ENCODE peak calls at places on chromosomes 16 and 17, in five cellular contexts. D is fibroblast of lung, U is tibial artery, Q is left ventricle myocardium inferior, X is cardiac muscle cell. O is an unnamed sample.

GRCh38 chr17:32341141-32341856 is 674 bp downstream of the C17orf75 start:
- DNase-seq in Q (no peak), X (no peak), D (peak; percentile 26), U (no peak), O (no peak)

GRCh38 chr17:21029032-21029431 is 13.8 kb downstream of the USP22 start:
- DNase-seq in X (peak; percentile 76), Q (no peak), U (peak; percentile 75), D (peak; percentile 65), O (peak; percentile 68)

GRCh38 chr17:34171245-34171818 is 83.8 kb upstream of the CCL2 start:
- DNase-seq in U (no peak), Q (peak; percentile 31), D (peak; percentile 53), X (peak; percentile 79), O (peak; percentile 42)

GRCh38 chr17:43917348-43918025 is 10.2 kb upstream of the MPP2 start:
- DNase-seq in D (peak; percentile 37), Q (peak; percentile 43), U (no peak), X (peak; percentile 45), O (peak; percentile 48)

GRCh38 chr17:61337247-61337812 is 62.3 kb upstream of the TBX2 start:
- DNase-seq in D (peak; percentile 57), X (no peak), Q (no peak), U (no peak), O (no peak)

GRCh38 chr16:65414284-65414984 is 292.6 kb upstream of the CDH11 start:
- DNase-seq in X (peak; percentile 72), U (no peak), D (peak; percentile 81), Q (no peak), O (peak; percentile 44)

GRCh38 chr17:45914036-45914717 is 19.8 kb downstream of the MAPT start:
- DNase-seq in D (no peak), U (no peak), Q (no peak), X (no peak), O (no peak)

GRCh38 chr16:27772093-27772820 is 222.3 kb downstream of the KATNIP start:
- DNase-seq in U (no peak), D (no peak), X (no peak), Q (no peak), O (no peak)

GRCh38 chr17:72590382-72590781 is 469.6 kb downstream of the SOX9 start:
- DNase-seq in Q (no peak), D (peak; percentile 89), U (no peak), X (peak; percentile 74), O (no peak)

GRCh38 chr16:49048557-49048956 is 233.1 kb downstream of the CBLN1 start:
- DNase-seq in U (no peak), D (no peak), X (peak; percentile 4), Q (no peak), O (peak; percentile 65)

GRCh38 chr17:4161179-4161559 is 18.2 kb downstream of the CYB5D2 start:
- DNase-seq in U (peak; percentile 83), Q (no peak), D (peak; percentile 89), X (peak; percentile 80), O (peak; percentile 90)

GRCh38 chr16:86505899-86506864 is 4.1 kb upstream of the FOXF1 start:
- DNase-seq in U (no peak), D (no peak), X (no peak), Q (no peak), O (no peak)

GRCh38 chr16:47694543-47694942 is 233.4 kb downstream of the PHKB start:
- DNase-seq in Q (no peak), D (no peak), U (no peak), X (no peak), O (no peak)

GRCh38 chr17:66292351-66292750 is 10.1 kb upstream of the PRKCA start:
- DNase-seq in Q (no peak), D (no peak), U (no peak), X (no peak), O (no peak)

DNA sequence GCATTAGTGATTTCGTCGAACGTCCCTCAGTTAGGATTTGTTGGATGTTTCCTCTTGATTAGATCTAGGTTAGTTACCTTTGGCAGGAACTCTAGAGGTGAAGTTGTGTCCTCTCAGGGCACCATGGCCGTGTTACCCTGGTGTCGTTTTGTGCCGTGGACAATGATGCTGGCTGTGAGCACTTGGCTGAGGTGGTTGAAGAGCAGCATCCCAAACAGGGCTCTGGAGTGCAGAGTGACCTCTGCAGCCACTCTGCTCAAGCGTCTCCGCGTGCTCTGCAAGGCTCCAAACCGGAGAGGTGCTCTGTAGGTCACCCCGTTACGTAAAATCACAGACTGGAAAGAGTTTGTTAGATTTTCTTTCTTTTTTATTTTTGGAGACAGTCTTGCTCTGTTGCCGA is 33.0 kb downstream of the FOXK2 start:
- DNase-seq in U (no peak), Q (no peak), X (no peak), D (no peak), O (no peak)
- H3K4me1 ChIP-seq in U (peaks cover 59% of the 10 kb centered on the region), Q (peaks cover 76% of the 10 kb centered on the region), X (peaks cover 22% of the 10 kb centered on the region), D (peaks cover 3% of the 10 kb centered on the region), O (no peaks in the 10 kb centered on the region)

GRCh38 chr17:35235289-35235688 is 7.6 kb upstream of the SLFN5 start:
- DNase-seq in D (no peak), X (no peak), U (no peak), Q (no peak), O (no peak)
- H3K4me3 ChIP-seq in D (no peak overlapping the region), X (no peak overlapping the region), U (no peak overlapping the region), Q (no peak overlapping the region), O (no peak overlapping the region)

GRCh38 chr17:47276868-47277267 is 23.2 kb downstream of the ITGB3 start:
- DNase-seq in D (peak; percentile 90), Q (peak; percentile 73), U (peak; percentile 94), X (peak; percentile 84), O (peak; percentile 84)

GRCh38 chr17:47278561-47278960 is 24.9 kb downstream of the ITGB3 start:
- DNase-seq in Q (no peak), U (no peak), X (no peak), D (no peak), O (no peak)

GRCh38 chr17:47279062-47279801 is 25.6 kb downstream of the ITGB3 start:
- DNase-seq in Q (peak; percentile 66), X (peak; percentile 98), D (peak; percentile 97), U (peak; percentile 94), O (peak; percentile 100)

GRCh38 chr17:47276444-47276843 is 22.8 kb downstream of the ITGB3 start:
- DNase-seq in U (no peak), X (no peak), D (no peak), Q (no peak), O (no peak)

GRCh38 chr17:47277921-47278320 is 24.3 kb downstream of the ITGB3 start:
- DNase-seq in D (peak; percentile 52), X (no peak), U (no peak), Q (no peak), O (peak; percentile 48)
- H3K4me1 ChIP-seq in D (peaks cover 45% of the 10 kb centered on the region), X (peaks cover 30% of the 10 kb centered on the region), U (peaks cover 97% of the 10 kb centered on the region), Q (peaks cover 68% of the 10 kb centered on the region), O (peaks cover 78% of the 10 kb centered on the region)

GRCh38 chr16:67716097-67716496 is 3.0 kb downstream of the GFOD2 start:
- DNase-seq in U (no peak), X (no peak), Q (no peak), D (no peak), O (no peak)
- H3K4me3 ChIP-seq in U (no peak overlapping the region), X (no peak overlapping the region), Q (no peak overlapping the region), D (no peak overlapping the region), O (no peak overlapping the region)

DNA sequence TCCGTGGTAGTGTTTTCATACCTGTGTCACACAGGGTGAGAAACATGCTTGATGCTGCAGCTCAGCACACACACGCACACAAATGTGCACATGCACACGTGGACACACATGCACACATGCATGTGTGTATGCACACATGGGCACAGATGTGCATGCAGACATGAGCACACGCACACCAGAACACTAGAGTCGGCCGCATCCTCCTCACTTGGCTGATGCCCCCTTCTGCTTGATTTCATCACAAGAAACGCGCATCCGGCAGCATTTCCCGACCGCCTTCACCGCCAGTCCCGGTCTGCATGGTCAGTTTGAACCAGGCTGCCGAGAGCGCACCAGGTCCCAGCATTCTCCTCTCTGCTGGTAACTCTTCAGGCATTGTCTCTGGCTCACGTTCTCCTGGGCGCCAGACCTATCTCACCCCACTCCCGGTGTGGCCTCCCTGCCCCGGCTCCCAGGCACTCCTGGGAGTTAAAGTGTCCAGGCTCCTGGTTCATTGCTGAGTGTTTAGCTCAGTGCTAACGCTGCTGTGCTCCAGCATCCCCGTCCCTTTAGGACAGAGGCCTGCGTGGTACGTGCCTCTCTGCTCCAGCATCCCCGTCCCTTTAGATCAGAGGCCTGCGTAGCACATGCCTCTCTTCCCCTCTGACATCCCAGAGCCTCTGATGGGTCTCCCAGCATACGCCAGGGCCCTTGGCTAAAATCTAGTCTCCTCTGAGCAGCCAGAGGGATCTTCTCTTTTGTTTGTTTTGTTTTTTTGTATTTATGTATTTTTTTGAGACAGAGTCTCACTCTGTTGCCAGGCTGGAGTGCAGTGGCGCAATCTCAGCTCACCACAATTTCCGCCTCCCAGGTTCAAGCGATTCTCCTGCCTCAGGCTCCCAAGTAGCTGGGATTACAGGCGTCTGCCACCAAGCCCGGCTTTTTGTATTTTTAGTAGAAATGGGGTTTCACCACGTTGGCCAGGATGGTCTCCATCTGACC is 16.0 kb downstream of the BAIAP2 start:
- DNase-seq in U (no peak), Q (no peak), D (no peak), X (peak; percentile 33), O (peak; percentile 71)
- H3K4me1 ChIP-seq in U (peaks cover 7% of the 10 kb centered on the region), Q (peaks cover 84% of the 10 kb centered on the region), D (no peaks in the 10 kb centered on the region), X (no peaks in the 10 kb centered on the region), O (peaks cover 40% of the 10 kb centered on the region)

GRCh38 chr16:2273931-2274330 is 6.0 kb upstream of the RNPS1 start:
- DNase-seq in D (no peak), X (no peak), Q (no peak), U (no peak), O (no peak)
- H3K4me3 ChIP-seq in D (no peak overlapping the region), X (no peak overlapping the region), Q (no peak overlapping the region), U (no peak overlapping the region), O (no peak overlapping the region)

DNA sequence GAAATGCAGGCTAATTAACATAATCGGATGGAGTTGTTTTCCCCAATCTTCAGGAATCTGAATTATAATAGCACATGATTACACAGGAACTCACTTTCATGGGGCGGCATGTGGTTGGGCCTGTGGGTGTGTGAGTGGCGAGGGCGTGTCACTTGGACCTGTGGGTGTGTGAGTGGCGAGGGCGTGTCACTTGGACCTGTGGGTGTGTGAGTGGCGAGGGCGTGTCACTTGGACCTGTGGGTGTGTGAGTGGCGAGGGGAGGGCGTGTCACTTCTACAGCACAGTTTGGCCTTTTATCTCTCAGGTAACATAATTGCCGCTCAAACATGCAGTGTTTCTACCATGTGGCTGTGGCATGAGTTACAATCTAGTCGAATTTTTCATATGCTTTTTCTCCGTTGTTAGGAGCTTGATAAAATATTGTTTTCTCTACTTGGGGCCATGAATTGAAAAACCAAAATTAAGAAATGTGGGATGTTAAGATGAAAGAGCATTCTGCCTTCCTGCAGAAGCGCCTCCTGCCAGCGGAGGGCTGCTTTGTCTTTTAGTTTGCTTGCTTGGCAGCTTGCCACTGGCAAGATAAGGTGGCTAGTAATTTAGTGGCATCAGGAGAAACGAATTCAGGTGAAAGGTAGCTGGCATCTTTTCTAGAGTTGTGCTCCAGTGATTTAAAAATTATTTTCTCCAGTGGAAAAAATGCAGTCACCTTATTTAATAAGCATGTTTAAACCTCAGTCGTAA is 36.2 kb downstream of the USP10 start:
- DNase-seq in U (no peak), Q (no peak), X (peak; percentile 54), D (no peak), O (no peak)
- H3K4me1 ChIP-seq in U (peaks cover 42% of the 10 kb centered on the region), Q (peaks cover 75% of the 10 kb centered on the region), X (peaks cover 10% of the 10 kb centered on the region), D (peaks cover 28% of the 10 kb centered on the region), O (peaks cover 45% of the 10 kb centered on the region)

GRCh38 chr17:48842746-48843145 is 11.9 kb downstream of the CALCOCO2 start:
- DNase-seq in D (peak; percentile 47), U (no peak), X (no peak), Q (no peak), O (no peak)

GRCh38 chr17:48843172-48843900 is 12.5 kb downstream of the CALCOCO2 start:
- DNase-seq in X (no peak), U (no peak), D (peak; percentile 63), Q (no peak), O (no peak)

GRCh38 chr17:48835971-48836370 is 5.1 kb downstream of the CALCOCO2 start:
- DNase-seq in Q (no peak), U (no peak), D (no peak), X (no peak), O (no peak)

GRCh38 chr17:48840441-48840840 is 9.6 kb downstream of the CALCOCO2 start:
- DNase-seq in X (peak; percentile 58), D (no peak), U (no peak), Q (no peak), O (no peak)

GRCh38 chr17:48841395-48841831 is 10.6 kb downstream of the CALCOCO2 start:
- DNase-seq in Q (no peak), X (peak; percentile 90), D (peak; percentile 87), U (no peak), O (peak; percentile 38)
- H3K4me3 ChIP-seq in Q (peak overlapping the region; percentile 58), X (no peak overlapping the region), D (peak overlapping the region; percentile 43), U (peak overlapping the region; percentile 44), O (peak overlapping the region; percentile 21)

O was measured in SJSA1.